ENCODE peak calls at places on chromosomes 12 and 14, in seven cellular contexts. O, Y, Z, Q, U, E and I are unnamed samples.

GRCh38 chr12:127292736-127293135 is 974.2 kb upstream of the TMEM132C start:
- DNase-seq in O (no peak), Y (no peak), Z (no peak), Q (no peak), U (no peak), E (no peak), I (no peak)

GRCh38 chr14:41718477-41719166 is 111.9 kb downstream of the LRFN5 start:
- DNase-seq in O (no peak), Y (no peak), Z (no peak), Q (no peak), U (peak; percentile 89), E (peak; percentile 87), I (peak; percentile 25)

GRCh38 chr12:88793091-88793490 is 212.8 kb upstream of the KITLG start:
- DNase-seq in O (no peak), Y (no peak), Z (no peak), Q (no peak), U (no peak), E (no peak), I (no peak)

GRCh38 chr12:82174936-82175335 is 183.3 kb downstream of the CCDC59 start:
- DNase-seq in O (peak; percentile 27), Y (no peak), Z (no peak), Q (no peak), U (peak; percentile 97), E (peak; percentile 95), I (peak; percentile 51)

GRCh38 chr12:68985174-68985573 is 52.2 kb upstream of the CPM start:
- DNase-seq in O (no peak), Y (no peak), Z (no peak), Q (no peak), U (no peak), E (no peak), I (no peak)

GRCh38 chr14:25753130-25753529 is 703.2 kb upstream of the STXBP6 start:
- DNase-seq in O (no peak), Y (no peak), Z (no peak), Q (no peak), U (no peak), E (no peak), I (no peak)

GRCh38 chr12:57823131-57823907 is 4.8 kb upstream of the AVIL start:
- DNase-seq in O (no peak), Y (no peak), Z (no peak), Q (no peak), U (no peak), E (no peak), I (no peak)

GRCh38 chr14:80336613-80337106 is 125.4 kb upstream of the DIO2 start:
- DNase-seq in O (no peak), Y (no peak), Z (no peak), Q (no peak), U (no peak), E (no peak), I (no peak)

GRCh38 chr12:6965714-6966113 is 4.8 kb downstream of the PHB2 start:
- DNase-seq in O (no peak), Y (no peak), Z (no peak), Q (no peak), U (no peak), E (no peak), I (no peak)

GRCh38 chr14:20455355-20456300 is 602 bp downstream of the APEX1 start:
- DNase-seq in O (no peak), Y (no peak), Z (no peak), Q (no peak), U (peak; percentile 63), E (no peak), I (peak; percentile 66)

GRCh38 chr12:108803428-108804105 is 53.8 kb downstream of the SSH1 start:
- DNase-seq in O (peak; percentile 86), Y (peak; percentile 72), Z (peak; percentile 39), Q (peak; percentile 30), U (peak; percentile 72), E (peak; percentile 63), I (no peak)

GRCh38 chr12:25648460-25648859 is 95.4 kb upstream of the LMNTD1 start:
- DNase-seq in O (no peak), Y (peak; percentile 16), Z (no peak), Q (no peak), U (peak; percentile 31), E (no peak), I (peak; percentile 68)

GRCh38 chr12:23528316-23528715 is 421.2 kb downstream of the SOX5 start:
- DNase-seq in O (no peak), Y (no peak), Z (no peak), Q (no peak), U (no peak), E (no peak), I (no peak)

GRCh38 chr12:12081836-12082497 is 11.2 kb downstream of the BCL2L14 start:
- DNase-seq in O (peak; percentile 15), Y (no peak), Z (no peak), Q (no peak), U (peak; percentile 33), E (peak; percentile 35), I (no peak)

GRCh38 chr12:31796270-31796951 is 67.6 kb upstream of the AMN1 start:
- DNase-seq in O (no peak), Y (no peak), Z (no peak), Q (no peak), U (no peak), E (no peak), I (no peak)

GRCh38 chr12:57226588-57227314 is 2.8 kb upstream of the SHMT2 start:
- DNase-seq in O (no peak), Y (no peak), Z (no peak), Q (no peak), U (no peak), E (no peak), I (no peak)

GRCh38 chr12:64186789-64187188 is 35.3 kb downstream of the KICS2 start:
- DNase-seq in O (no peak), Y (no peak), Z (no peak), Q (no peak), U (no peak), E (no peak), I (no peak)

GRCh38 chr14:20614038-20614840 is 23.1 kb upstream of the RNASE12 start:
- DNase-seq in O (no peak), Y (peak; percentile 50), Z (no peak), Q (no peak), U (no peak), E (no peak), I (no peak)

GRCh38 chr14:53509845-53510244 is 356.7 kb upstream of the DDHD1 start:
- DNase-seq in O (no peak), Y (no peak), Z (no peak), Q (no peak), U (no peak), E (no peak), I (no peak)

GRCh38 chr12:57156701-57157403 is 9.4 kb upstream of the LRP1-AS start:
- DNase-seq in O (no peak), Y (no peak), Z (no peak), Q (no peak), U (no peak), E (no peak), I (no peak)

GRCh38 chr14:81219821-81220487 is 805 bp downstream of the GTF2A1 start:
- DNase-seq in O (peak; percentile 74), Y (peak; percentile 68), Z (peak; percentile 16), Q (no peak), U (peak; percentile 36), E (peak; percentile 75), I (peak; percentile 4)

GRCh38 chr12:30696486-30696885 is 817 bp upstream of the IPO8 start:
- DNase-seq in O (no peak), Y (no peak), Z (no peak), Q (no peak), U (no peak), E (no peak), I (no peak)

GRCh38 chr14:68553326-68553725 is 239.5 kb downstream of the ZFP36L1 start:
- DNase-seq in O (no peak), Y (no peak), Z (no peak), Q (no peak), U (no peak), E (no peak), I (no peak)

GRCh38 chr14:21917699-21918436 is 244.2 kb upstream of the OR4E1 start:
- DNase-seq in O (peak; percentile 10), Y (peak; percentile 49), Z (no peak), Q (peak; percentile 14), U (peak; percentile 9), E (peak; percentile 17), I (no peak)